ENCODE peak calls at places on chromosome 17, in ten cellular contexts. P is H9; Q is NCI-H1436; R is GM23338; T is DMS79; O is colonic mucosa; N is effector CD4-positive, alpha-beta T cell; S is stimulated activated CD8-positive, alpha-beta memory T cell treated with anti-CD3 and anti-CD28 coated beads, Interleukin-4, amount 100 ng/mL, for 1 hour; Z is activated effector memory CD4-positive, alpha-beta T cell treated with anti-CD3 and anti-CD28 coated beads, Interleukin-2, amount 50 U/mL, for 16 hours; Y is NCI-H2081. E is an unnamed sample.

GRCh38 chr17:1882836-1883235 is 53.0 kb downstream of the RPA1 start:
- DNase-seq in P (peak; percentile 57), Q (peak; percentile 16), R (peak; percentile 79), T (no peak), O (peak; percentile 32), N (no peak), S (no peak), Z (no peak), Y (peak; percentile 22), E (peak; percentile 73)

GRCh38 chr17:44204453-44204882 is 4.8 kb upstream of the ATXN7L3 start:
- DNase-seq in P (no peak), Q (no peak), R (no peak), T (no peak), O (no peak), N (no peak), S (no peak), Z (no peak), Y (no peak), E (no peak)

GRCh38 chr17:55037828-55038227 is 69.3 kb downstream of the STXBP4 start:
- DNase-seq in P (no peak), Q (no peak), R (no peak), T (no peak), O (no peak), N (no peak), S (no peak), Z (no peak), Y (no peak), E (no peak)

GRCh38 chr17:39867084-39867890 is 715 bp upstream of the ZPBP2 start:
- DNase-seq in P (no peak), Q (no peak), R (no peak), T (no peak), O (no peak), N (peak; percentile 52), S (peak; percentile 10), Z (peak; percentile 90), Y (no peak), E (no peak)

GRCh38 chr17:75096082-75096625 is 8.4 kb downstream of the SLC16A5 start:
- DNase-seq in P (peak; percentile 80), Q (no peak), R (peak; percentile 57), T (no peak), O (peak; percentile 89), N (no peak), S (no peak), Z (no peak), Y (no peak), E (peak; percentile 76)

GRCh38 chr17:10612957-10613744 is 44.0 kb downstream of the MYH3 start:
- DNase-seq in P (no peak), Q (no peak), R (no peak), T (no peak), O (no peak), N (no peak), S (no peak), Z (no peak), Y (no peak), E (no peak)

GRCh38 chr17:41340496-41340895 is 10.1 kb downstream of the KRT33A start:
- DNase-seq in P (no peak), Q (no peak), R (peak; percentile 17), T (peak; percentile 76), O (no peak), N (no peak), S (no peak), Z (no peak), Y (no peak), E (no peak)

GRCh38 chr17:80501739-80502577 is 25.6 kb upstream of the NPTX1 start:
- DNase-seq in P (no peak), Q (no peak), R (no peak), T (peak; percentile 47), O (no peak), N (no peak), S (no peak), Z (no peak), Y (no peak), E (peak; percentile 52)

GRCh38 chr17:8383143-8383974 is at the start of gene RPL26:
- DNase-seq in P (peak; percentile 99), Q (peak; percentile 99), R (peak; percentile 100), T (peak; percentile 82), O (peak; percentile 98), N (peak; percentile 92), S (peak; percentile 87), Z (peak; percentile 97), Y (peak; percentile 96), E (peak; percentile 97)

GRCh38 chr17:68532826-68533225 is 20.6 kb downstream of the PRKAR1A start:
- DNase-seq in P (no peak), Q (no peak), R (no peak), T (no peak), O (no peak), N (no peak), S (no peak), Z (no peak), Y (no peak), E (no peak)

GRCh38 chr17:39195568-39196160 is 1.8 kb downstream of the CACNB1 start:
- DNase-seq in P (peak; percentile 46), Q (no peak), R (no peak), T (no peak), O (no peak), N (no peak), S (no peak), Z (no peak), Y (no peak), E (no peak)

GRCh38 chr17:4463818-4464501 is 30.2 kb downstream of the SPNS3 start:
- DNase-seq in P (no peak), Q (no peak), R (no peak), T (peak; percentile 22), O (no peak), N (no peak), S (no peak), Z (no peak), Y (peak; percentile 26), E (no peak)

GRCh38 chr17:32191306-32191705 is 49.0 kb downstream of the RHOT1 start:
- DNase-seq in P (no peak), Q (no peak), R (no peak), T (no peak), O (no peak), N (no peak), S (no peak), Z (no peak), Y (no peak), E (no peak)

GRCh38 chr17:47203984-47204721 is 5.0 kb upstream of the MYL4 start:
- DNase-seq in P (no peak), Q (no peak), R (no peak), T (no peak), O (no peak), N (peak; percentile 17), S (peak; percentile 31), Z (peak; percentile 78), Y (no peak), E (no peak)

GRCh38 chr17:12731839-12732238 is 57.5 kb upstream of the ARHGAP44 start:
- DNase-seq in P (peak; percentile 30), Q (no peak), R (no peak), T (no peak), O (no peak), N (no peak), S (no peak), Z (no peak), Y (no peak), E (no peak)

GRCh38 chr17:82901836-82902235 is 62.0 kb upstream of the ZNF750 start:
- DNase-seq in P (no peak), Q (no peak), R (no peak), T (no peak), O (no peak), N (no peak), S (no peak), Z (no peak), Y (no peak), E (no peak)

GRCh38 chr17:50036455-50037320 is 19.2 kb upstream of the ITGA3 start:
- DNase-seq in P (no peak), Q (no peak), R (no peak), T (peak; percentile 17), O (no peak), N (no peak), S (no peak), Z (peak; percentile 56), Y (peak; percentile 12), E (peak; percentile 37)

GRCh38 chr17:50219345-50219744 is 17.9 kb upstream of the COL1A1 start:
- DNase-seq in P (no peak), Q (no peak), R (no peak), T (no peak), O (no peak), N (no peak), S (no peak), Z (no peak), Y (no peak), E (peak; percentile 40)

GRCh38 chr17:17798010-17798556 is 38.7 kb downstream of the SREBF1 start:
- DNase-seq in P (no peak), Q (no peak), R (no peak), T (no peak), O (no peak), N (no peak), S (no peak), Z (no peak), Y (no peak), E (peak; percentile 62)

E was measured in H7.